ENCODE peak calls at places on chromosomes 5 and 9, in six cellular contexts. One of them, this sample, is unnamed.
A peak's percentile ranks its signal among the peaks of the same experiment; 100 is the strongest.

GRCh38 chr9:134361843-134362414 is 35.7 kb downstream of the RXRA start:
- DNase-seq in K562: no peak
- DNase-seq in GM23338: no peak
- DNase-seq in HepG2: no peak
- DNase-seq in WTC11: no peak
- DNase-seq in GM12878: no peak
- DNase-seq in this sample: no peak

GRCh38 chr5:76691470-76692273 is 24.3 kb upstream of the F2R start:
- DNase-seq in K562: no peak
- DNase-seq in GM23338: no peak
- DNase-seq in HepG2: no peak
- DNase-seq in WTC11: no peak
- DNase-seq in GM12878: peak; percentile 11
- DNase-seq in this sample: no peak

GRCh38 chr9:123507992-123508391 is 152.0 kb downstream of the CRB2 start:
- DNase-seq in K562: no peak
- DNase-seq in GM23338: no peak
- DNase-seq in HepG2: no peak
- DNase-seq in WTC11: no peak
- DNase-seq in GM12878: no peak
- DNase-seq in this sample: no peak

GRCh38 chr5:54317511-54318260 is 7.3 kb upstream of the ARL15 start:
- DNase-seq in K562: no peak
- DNase-seq in GM23338: no peak
- DNase-seq in HepG2: no peak
- DNase-seq in WTC11: no peak
- DNase-seq in GM12878: no peak
- DNase-seq in this sample: no peak

GRCh38 chr9:79057576-79057975 is 514.2 kb upstream of the TLE4 start:
- DNase-seq in K562: no peak
- DNase-seq in GM23338: no peak
- DNase-seq in HepG2: no peak
- DNase-seq in WTC11: no peak
- DNase-seq in GM12878: no peak
- DNase-seq in this sample: no peak

GRCh38 chr5:124641154-124641792 is 105.2 kb downstream of the ZNF608 start:
- DNase-seq in K562: no peak
- DNase-seq in GM23338: no peak
- DNase-seq in HepG2: no peak
- DNase-seq in WTC11: no peak
- DNase-seq in GM12878: no peak
- DNase-seq in this sample: no peak

GRCh38 chr5:911601-912000 is 18.9 kb downstream of the TRIP13 start:
- DNase-seq in K562: no peak
- DNase-seq in GM23338: no peak
- DNase-seq in HepG2: no peak
- DNase-seq in WTC11: no peak
- DNase-seq in GM12878: no peak
- DNase-seq in this sample: no peak

GRCh38 chr5:67215592-67216471 is 19.2 kb upstream of the CD180 start:
- DNase-seq in K562: no peak
- DNase-seq in GM23338: no peak
- DNase-seq in HepG2: peak; percentile 71
- DNase-seq in WTC11: no peak
- DNase-seq in GM12878: peak; percentile 79
- DNase-seq in this sample: no peak

GRCh38 chr5:1195916-1196315 is 5.5 kb upstream of the SLC6A19 start:
- DNase-seq in K562: no peak
- DNase-seq in GM23338: no peak
- DNase-seq in HepG2: no peak
- DNase-seq in WTC11: peak; percentile 6
- DNase-seq in GM12878: no peak
- DNase-seq in this sample: no peak

GRCh38 chr5:79878721-79879336 is 112.2 kb downstream of the MTX3 start:
- DNase-seq in K562: peak; percentile 48
- DNase-seq in GM23338: peak; percentile 75
- DNase-seq in HepG2: peak; percentile 13
- DNase-seq in WTC11: peak; percentile 78
- DNase-seq in GM12878: no peak
- DNase-seq in this sample: peak; percentile 87

GRCh38 chr5:3187846-3188425 is 407.7 kb upstream of the IRX1 start:
- DNase-seq in K562: no peak
- DNase-seq in GM23338: no peak
- DNase-seq in HepG2: no peak
- DNase-seq in WTC11: no peak
- DNase-seq in GM12878: no peak
- DNase-seq in this sample: no peak

GRCh38 chr5:159783731-159784247 is 132.5 kb upstream of the ADRA1B start:
- DNase-seq in K562: no peak
- DNase-seq in GM23338: peak; percentile 10
- DNase-seq in HepG2: no peak
- DNase-seq in WTC11: no peak
- DNase-seq in GM12878: no peak
- DNase-seq in this sample: no peak

GRCh38 chr9:14322211-14323082 is 8.5 kb upstream of the NFIB start:
- DNase-seq in K562: peak; percentile 85
- DNase-seq in GM23338: peak; percentile 93
- DNase-seq in HepG2: peak; percentile 71
- DNase-seq in WTC11: peak; percentile 90
- DNase-seq in GM12878: no peak
- DNase-seq in this sample: no peak

GRCh38 chr5:124301850-124302249 is 444.6 kb downstream of the ZNF608 start:
- DNase-seq in K562: no peak
- DNase-seq in GM23338: no peak
- DNase-seq in HepG2: no peak
- DNase-seq in WTC11: no peak
- DNase-seq in GM12878: no peak
- DNase-seq in this sample: no peak

GRCh38 chr5:88656196-88656935 is 226.6 kb downstream of the MEF2C start:
- DNase-seq in K562: no peak
- DNase-seq in GM23338: no peak
- DNase-seq in HepG2: no peak
- DNase-seq in WTC11: no peak
- DNase-seq in GM12878: no peak
- DNase-seq in this sample: no peak

GRCh38 chr9:95313010-95313498 is 4.5 kb downstream of the FANCC start:
- DNase-seq in K562: no peak
- DNase-seq in GM23338: peak; percentile 92
- DNase-seq in HepG2: peak; percentile 75
- DNase-seq in WTC11: peak; percentile 78
- DNase-seq in GM12878: no peak
- DNase-seq in this sample: no peak

GRCh38 chr5:54148858-54149257 is 161.5 kb downstream of the ARL15 start:
- DNase-seq in K562: no peak
- DNase-seq in GM23338: no peak
- DNase-seq in HepG2: no peak
- DNase-seq in WTC11: no peak
- DNase-seq in GM12878: no peak
- DNase-seq in this sample: no peak

GRCh38 chr5:62791059-62791458 is 212.4 kb downstream of the LRRC70 start:
- DNase-seq in K562: no peak
- DNase-seq in GM23338: peak; percentile 47
- DNase-seq in HepG2: peak; percentile 10
- DNase-seq in WTC11: no peak
- DNase-seq in GM12878: no peak
- DNase-seq in this sample: no peak

GRCh38 chr5:133469846-133470245 is 142.5 kb downstream of the FSTL4 start:
- DNase-seq in K562: no peak
- DNase-seq in GM23338: no peak
- DNase-seq in HepG2: no peak
- DNase-seq in WTC11: no peak
- DNase-seq in GM12878: no peak
- DNase-seq in this sample: no peak

GRCh38 chr5:140220698-140221064 is 45.7 kb downstream of the CYSTM1 start:
- DNase-seq in K562: no peak
- DNase-seq in GM23338: no peak
- DNase-seq in HepG2: no peak
- DNase-seq in WTC11: no peak
- DNase-seq in GM12878: no peak
- DNase-seq in this sample: no peak

GRCh38 chr9:134211811-134212460 is 47.6 kb upstream of the RNU6ATAC start:
- DNase-seq in K562: no peak
- DNase-seq in GM23338: no peak
- DNase-seq in HepG2: no peak
- DNase-seq in WTC11: no peak
- DNase-seq in GM12878: no peak
- DNase-seq in this sample: no peak

GRCh38 chr9:88738708-88739107 is 203.7 kb downstream of the NXNL2 start:
- DNase-seq in K562: no peak
- DNase-seq in GM23338: no peak
- DNase-seq in HepG2: no peak
- DNase-seq in WTC11: no peak
- DNase-seq in GM12878: no peak
- DNase-seq in this sample: no peak

GRCh38 chr9:130738281-130738680 is 44.7 kb downstream of the EXOSC2 start:
- DNase-seq in K562: peak; percentile 37
- DNase-seq in GM23338: no peak
- DNase-seq in HepG2: no peak
- DNase-seq in WTC11: no peak
- DNase-seq in GM12878: no peak
- DNase-seq in this sample: no peak

GRCh38 chr5:155872801-155873200 is 454.2 kb upstream of the SGCD start:
- DNase-seq in K562: no peak
- DNase-seq in GM23338: no peak
- DNase-seq in HepG2: no peak
- DNase-seq in WTC11: no peak
- DNase-seq in GM12878: no peak
- DNase-seq in this sample: no peak

GRCh38 chr9:138023394-138024124 is 146.0 kb downstream of the CACNA1B start:
- DNase-seq in K562: peak; percentile 0
- DNase-seq in GM23338: peak; percentile 62
- DNase-seq in HepG2: no peak
- DNase-seq in WTC11: peak; percentile 39
- DNase-seq in GM12878: no peak
- DNase-seq in this sample: peak; percentile 76

GRCh38 chr5:141716009-141716408 is 34.0 kb upstream of the ARAP3 start:
- DNase-seq in K562: no peak
- DNase-seq in GM23338: peak; percentile 48
- DNase-seq in HepG2: no peak
- DNase-seq in WTC11: no peak
- DNase-seq in GM12878: no peak
- DNase-seq in this sample: no peak

GRCh38 chr5:100731768-100732167 is 171.3 kb downstream of the ST8SIA4 start:
- DNase-seq in K562: no peak
- DNase-seq in GM23338: no peak
- DNase-seq in HepG2: no peak
- DNase-seq in WTC11: no peak
- DNase-seq in GM12878: peak; percentile 52
- DNase-seq in this sample: no peak

GRCh38 chr5:122499617-122500016 is 187.6 kb downstream of the SNCAIP start:
- DNase-seq in K562: no peak
- DNase-seq in GM23338: no peak
- DNase-seq in HepG2: no peak
- DNase-seq in WTC11: no peak
- DNase-seq in GM12878: no peak
- DNase-seq in this sample: no peak

GRCh38 chr5:122500245-122501086 is 188.4 kb downstream of the SNCAIP start:
- DNase-seq in K562: peak; percentile 44
- DNase-seq in GM23338: peak; percentile 91
- DNase-seq in HepG2: peak; percentile 26
- DNase-seq in WTC11: peak; percentile 56
- DNase-seq in GM12878: no peak
- DNase-seq in this sample: peak; percentile 54

GRCh38 chr5:122501087-122501435 is 189.0 kb downstream of the SNCAIP start:
- DNase-seq in K562: no peak
- DNase-seq in GM23338: no peak
- DNase-seq in HepG2: no peak
- DNase-seq in WTC11: no peak
- DNase-seq in GM12878: no peak
- DNase-seq in this sample: no peak

GRCh38 chr5:122493776-122494518 is 181.9 kb downstream of the SNCAIP start:
- DNase-seq in K562: no peak
- DNase-seq in GM23338: no peak
- DNase-seq in HepG2: no peak
- DNase-seq in WTC11: no peak
- DNase-seq in GM12878: no peak
- DNase-seq in this sample: no peak

DNA sequence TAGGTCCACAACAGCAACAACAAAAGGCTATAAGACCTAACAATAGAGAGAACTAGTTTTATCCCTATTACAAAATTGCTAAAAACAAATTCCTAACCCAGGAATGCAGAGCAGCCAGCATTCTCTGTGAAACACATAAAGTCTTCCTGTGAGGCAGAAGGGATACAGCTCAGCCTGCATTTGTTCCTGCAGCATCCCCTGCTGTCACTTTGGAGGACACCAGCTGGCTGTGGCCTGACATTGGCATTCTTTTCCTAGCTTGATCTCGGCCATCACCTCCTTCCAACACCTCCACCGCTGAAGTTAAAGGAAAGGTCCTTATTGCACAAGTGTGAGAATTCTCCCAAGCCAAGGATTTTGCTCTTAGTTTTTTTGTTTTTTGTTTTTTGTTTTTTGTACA is 186.1 kb downstream of the SNCAIP start:
- DNase-seq in K562: no peak
- DNase-seq in GM23338: peak; percentile 87
- DNase-seq in HepG2: no peak
- DNase-seq in WTC11: peak; percentile 63
- DNase-seq in GM12878: no peak
- DNase-seq in this sample: peak; percentile 23
- TF ChIP-seq CREB1 in K562: no peak
- TF ChIP-seq CREB1 in GM23338: no peak
- TF ChIP-seq CREB1 in HepG2: no peak
- TF ChIP-seq CREB1 in WTC11: no peak
- TF ChIP-seq CREB1 in GM12878: no peak
- TF ChIP-seq CREB1 in this sample: no peak

GRCh38 chr9:38067892-38068615 is 973 bp downstream of the SHB start:
- DNase-seq in K562: no peak
- DNase-seq in GM23338: peak; percentile 38
- DNase-seq in HepG2: no peak
- DNase-seq in WTC11: peak; percentile 30
- DNase-seq in GM12878: no peak
- DNase-seq in this sample: peak; percentile 59
- TF ChIP-seq CREB1 in K562: no peak
- TF ChIP-seq CREB1 in GM23338: no peak
- TF ChIP-seq CREB1 in HepG2: no peak
- TF ChIP-seq CREB1 in WTC11: no peak
- TF ChIP-seq CREB1 in GM12878: no peak
- TF ChIP-seq CREB1 in this sample: no peak

DNA sequence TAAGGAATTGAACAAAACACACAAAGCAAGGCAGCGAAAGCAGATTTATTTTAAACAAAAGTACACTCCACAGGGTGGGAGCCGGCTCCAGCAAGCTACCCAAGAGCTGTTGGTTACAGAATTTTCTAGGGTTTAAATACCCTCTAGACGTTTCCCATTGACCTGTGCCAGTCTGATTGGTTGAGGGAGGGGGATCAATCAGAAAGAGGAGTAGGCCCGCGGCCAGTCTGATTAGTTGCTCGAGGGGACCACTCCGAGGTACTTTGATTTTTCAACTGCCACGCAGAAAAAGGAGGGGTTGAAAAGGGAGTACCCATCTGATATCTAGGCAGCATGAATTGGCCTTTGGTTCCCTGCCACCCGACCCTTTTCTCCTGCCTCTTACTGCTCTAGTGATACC is 998 bp downstream of the SRP19 start:
- DNase-seq in K562: peak; percentile 30
- DNase-seq in GM23338: peak; percentile 27
- DNase-seq in HepG2: peak; percentile 20
- DNase-seq in WTC11: no peak
- DNase-seq in GM12878: no peak
- DNase-seq in this sample: no peak
- TF ChIP-seq CREB1 in K562: no peak
- TF ChIP-seq CREB1 in GM23338: no peak
- TF ChIP-seq CREB1 in HepG2: no peak
- TF ChIP-seq CREB1 in WTC11: no peak
- TF ChIP-seq CREB1 in GM12878: no peak
- TF ChIP-seq CREB1 in this sample: no peak

GRCh38 chr9:136403538-136403914 is 3.6 kb upstream of the SNAPC4 start:
- DNase-seq in K562: no peak
- DNase-seq in GM23338: no peak
- DNase-seq in HepG2: no peak
- DNase-seq in WTC11: no peak
- DNase-seq in GM12878: peak; percentile 51
- DNase-seq in this sample: no peak
- TF ChIP-seq CREB1 in K562: no peak
- TF ChIP-seq CREB1 in GM23338: no peak
- TF ChIP-seq CREB1 in HepG2: no peak
- TF ChIP-seq CREB1 in WTC11: no peak
- TF ChIP-seq CREB1 in GM12878: no peak
- TF ChIP-seq CREB1 in this sample: no peak

This sample was measured in H1.